ENCODE peak calls at places on chromosomes 6 and 20, in eight cellular contexts. S, Q, J, A, W, X, E and L are unnamed samples.

GRCh38 chr6:131669891-131670290 is 31.3 kb downstream of the OR2A4 start:
- DNase-seq in A (peak), Q (no peak), S (no peak), E (no peak), J (no peak), X (no peak), W (no peak), L (peak)

GRCh38 chr6:151431336-151431735 is 20.6 kb downstream of the RMND1 start:
- DNase-seq in W (no peak), S (no peak), J (no peak), A (no peak), Q (no peak), E (no peak), X (no peak), L (no peak)

GRCh38 chr6:85868685-85869084 is 226.0 kb upstream of the SYNCRIP start:
- DNase-seq in Q (no peak), X (no peak), S (no peak), A (no peak), E (no peak), W (no peak), J (no peak), L (no peak)

GRCh38 chr6:5260111-5260620 is 584 bp downstream of the LYRM4 start:
- DNase-seq in A (peak), Q (peak), S (peak), J (peak), E (peak), X (peak), W (peak), L (peak)

GRCh38 chr6:168597471-168597875 is 156.5 kb downstream of the SMOC2 start:
- DNase-seq in J (no peak), X (no peak), W (no peak), Q (peak), A (no peak), E (no peak), S (no peak), L (no peak)

GRCh38 chr6:153210083-153210482 is 79.0 kb upstream of the RGS17 start:
- DNase-seq in X (no peak), J (no peak), S (peak), Q (no peak), W (no peak), E (no peak), A (no peak), L (no peak)

GRCh38 chr6:35192301-35192860 is 21.4 kb upstream of the SCUBE3 start:
- DNase-seq in X (no peak), J (no peak), E (no peak), W (no peak), Q (no peak), S (no peak), A (no peak), L (no peak)

GRCh38 chr20:18913701-18914100 is 100.1 kb downstream of the SCP2D1 start:
- DNase-seq in W (no peak), S (no peak), A (no peak), X (no peak), J (no peak), E (no peak), Q (no peak), L (no peak)

GRCh38 chr6:89310929-89311328 is 4.2 kb downstream of the GABRR2 start:
- DNase-seq in W (no peak), Q (no peak), J (no peak), S (no peak), E (no peak), A (peak), X (no peak), L (no peak)

GRCh38 chr6:41228088-41228487 is at the start of gene TREML4:
- DNase-seq in S (no peak), A (no peak), J (no peak), W (no peak), Q (no peak), E (no peak), X (no peak), L (no peak)

GRCh38 chr20:35269055-35269781 is 8.7 kb downstream of the MMP24OS start:
- DNase-seq in A (peak), S (peak), W (peak), Q (peak), X (no peak), J (no peak), E (peak), L (peak)

GRCh38 chr6:88871498-88871897 is 91.9 kb downstream of the RNGTT start:
- DNase-seq in E (no peak), X (no peak), J (no peak), S (no peak), Q (no peak), A (no peak), W (no peak), L (no peak)

GRCh38 chr20:47740225-47741184 is 44.8 kb downstream of the SULF2 start:
- DNase-seq in J (no peak), A (no peak), E (peak), Q (no peak), X (no peak), S (no peak), W (no peak), L (no peak)

GRCh38 chr6:161889324-161889723 is 615.5 kb upstream of the AGPAT4 start:
- DNase-seq in J (no peak), X (no peak), S (no peak), W (no peak), E (no peak), Q (no peak), A (no peak), L (no peak)

GRCh38 chr6:3041147-3041546 is 27.1 kb upstream of the RIPK1 start:
- DNase-seq in J (no peak), X (no peak), A (no peak), W (no peak), E (no peak), Q (no peak), S (no peak), L (no peak)

GRCh38 chr20:47785900-47786762 is 850 bp upstream of the SULF2 start:
- DNase-seq in J (no peak), X (no peak), Q (peak), W (peak), E (peak), A (peak), S (peak), L (peak)

GRCh38 chr6:127886603-127887002 is 14.3 kb downstream of the THEMIS start:
- DNase-seq in W (no peak), J (no peak), S (no peak), A (no peak), X (no peak), E (no peak), Q (no peak), L (no peak)

GRCh38 chr6:160010067-160010466 is 41.2 kb downstream of the IGF2R start:
- DNase-seq in S (no peak), X (no peak), E (peak), A (no peak), J (no peak), Q (peak), W (no peak), L (no peak)

GRCh38 chr20:21512634-21513180 is 1.2 kb downstream of the NKX2-2 start:
- DNase-seq in E (no peak), J (no peak), W (no peak), X (no peak), A (no peak), Q (no peak), S (no peak), L (no peak)

GRCh38 chr20:62606551-62607201 is 35.6 kb upstream of the SLCO4A1 start:
- DNase-seq in X (no peak), W (no peak), A (no peak), E (peak), S (no peak), J (no peak), Q (peak), L (no peak)

GRCh38 chr20:41095110-41095969 is 42.0 kb upstream of the PLCG1 start:
- DNase-seq in J (peak), Q (peak), W (peak), A (peak), X (peak), S (peak), E (peak), L (peak)

GRCh38 chr6:108274546-108274945 is 13.7 kb upstream of the SNX3 start:
- DNase-seq in Q (no peak), S (no peak), X (no peak), A (no peak), J (no peak), E (no peak), W (no peak), L (no peak)

GRCh38 chr6:109660526-109660925 is 30.5 kb downstream of the AK9 start:
- DNase-seq in A (peak), X (no peak), J (no peak), Q (no peak), W (no peak), E (no peak), S (peak), L (no peak)

GRCh38 chr20:50967621-50968020 is 9.0 kb downstream of the MOCS3 start:
- DNase-seq in S (no peak), W (no peak), E (no peak), X (no peak), J (no peak), Q (no peak), A (no peak), L (no peak)

GRCh38 chr20:6395695-6396094 is 272.9 kb upstream of the FERMT1 start:
- DNase-seq in Q (no peak), S (no peak), X (no peak), E (no peak), A (no peak), J (no peak), W (no peak), L (no peak)

GRCh38 chr20:60930023-60930790 is 321.9 kb upstream of the CDH4 start:
- DNase-seq in E (peak), W (no peak), A (no peak), Q (no peak), J (no peak), S (no peak), X (no peak), L (no peak)

GRCh38 chr6:7086488-7086887 is 21.3 kb upstream of the RREB1 start:
- DNase-seq in X (no peak), W (peak), Q (peak), A (peak), E (peak), J (no peak), S (peak), L (peak)

GRCh38 chr20:10947726-10948125 is 273.9 kb upstream of the JAG1 start:
- DNase-seq in S (no peak), A (no peak), W (no peak), X (no peak), J (no peak), E (no peak), Q (no peak), L (no peak)

GRCh38 chr20:54133434-54134427 is 40.1 kb downstream of the CYP24A1 start:
- DNase-seq in E (no peak), A (no peak), Q (no peak), X (no peak), S (no peak), J (no peak), W (no peak), L (no peak)

GRCh38 chr6:56244089-56244488 is 3.3 kb downstream of the COL21A1 start:
- DNase-seq in A (no peak), J (no peak), S (no peak), W (no peak), Q (no peak), E (no peak), X (no peak), L (no peak)

GRCh38 chr6:153032255-153032882 is 29.9 kb upstream of the MTRF1L start:
- DNase-seq in E (no peak), Q (no peak), X (no peak), J (no peak), A (peak), S (peak), W (no peak), L (peak)

GRCh38 chr20:36079486-36079885 is 75.1 kb upstream of the EPB41L1 start:
- DNase-seq in Q (no peak), E (no peak), J (no peak), X (no peak), W (no peak), A (no peak), S (no peak), L (no peak)

GRCh38 chr20:35497780-35498189 is 31.7 kb downstream of the C20orf173 start:
- DNase-seq in E (peak), W (no peak), A (no peak), S (no peak), X (no peak), J (no peak), Q (peak), L (no peak)

GRCh38 chr6:153962548-153962947 is 76.5 kb upstream of the OPRM1 start:
- DNase-seq in X (no peak), J (no peak), A (no peak), E (no peak), Q (no peak), S (no peak), W (no peak), L (no peak)

GRCh38 chr6:153790048-153790447 is 249.0 kb upstream of the OPRM1 start:
- DNase-seq in W (no peak), A (peak), Q (no peak), E (no peak), S (no peak), J (no peak), X (no peak), L (no peak)

GRCh38 chr20:31861346-31862156 is 8.8 kb downstream of the DUSP15 start:
- DNase-seq in S (peak), E (no peak), A (peak), X (peak), J (peak), Q (peak), W (peak), L (peak)

GRCh38 chr6:48826884-48827701 is 636.0 kb downstream of the MMUT start:
- DNase-seq in Q (no peak), W (no peak), E (no peak), A (peak), X (no peak), J (no peak), S (peak), L (peak)

GRCh38 chr6:111555041-111555440 is 50.6 kb downstream of the TRAF3IP2 start:
- DNase-seq in J (no peak), W (no peak), Q (peak), S (no peak), X (no peak), E (peak), A (no peak), L (no peak)

GRCh38 chr6:30463651-30464618 is 25.4 kb upstream of the HLA-E start:
- DNase-seq in A (no peak), E (no peak), J (peak), X (peak), Q (no peak), S (peak), W (peak), L (no peak)